ENCODE peak calls at places on chromosomes 7 and 10, in six cellular contexts. V is IMR-90, N is RWPE1, L is mucosa of descending colon, F is colonic mucosa, K is AG04449. H is an unnamed sample.

GRCh38 chr7:106071999-106072714 is 40.0 kb downstream of the SYPL1 start:
- DNase-seq in K (no peak), N (no peak), V (no peak), L (no peak), F (peak; percentile 70), H (peak; percentile 24)

GRCh38 chr7:55178292-55178862 is 159.6 kb downstream of the EGFR start:
- DNase-seq in V (no peak), L (no peak), F (no peak), N (no peak), K (no peak), H (no peak)

GRCh38 chr10:60733189-60733815 is 45.0 kb upstream of the CDK1 start:
- DNase-seq in F (peak; percentile 71), L (peak; percentile 75), N (peak; percentile 77), K (no peak), V (no peak), H (peak; percentile 4)

GRCh38 chr7:117137868-117138267 is 184.6 kb downstream of the ST7 start:
- DNase-seq in F (no peak), L (no peak), V (no peak), K (no peak), N (no peak), H (no peak)

GRCh38 chr10:97572214-97572989 is at the start of gene ANKRD2:
- DNase-seq in F (peak; percentile 73), N (peak; percentile 67), V (peak; percentile 79), K (no peak), L (peak; percentile 62), H (peak; percentile 83)

GRCh38 chr7:18693401-18693800 is 197.9 kb downstream of the HDAC9 start:
- DNase-seq in K (peak; percentile 77), F (no peak), N (peak; percentile 20), V (peak; percentile 89), L (no peak), H (peak; percentile 93)

GRCh38 chr7:150380463-150380862 is 1.3 kb downstream of the ZNF775 start:
- DNase-seq in N (no peak), L (no peak), V (no peak), F (no peak), K (no peak), H (no peak)

GRCh38 chr7:57216340-57216739 is 84.1 kb upstream of the ZNF479 start:
- DNase-seq in V (no peak), K (no peak), F (no peak), L (no peak), N (no peak), H (no peak)

GRCh38 chr10:116721991-116722392 is 20.4 kb downstream of the HSPA12A start:
- DNase-seq in L (no peak), N (no peak), V (peak; percentile 78), K (no peak), F (no peak), H (no peak)

GRCh38 chr10:16886032-16886431 is 68.8 kb upstream of the RSU1 start:
- DNase-seq in V (no peak), L (no peak), K (no peak), F (no peak), N (no peak), H (no peak)

GRCh38 chr7:33539198-33539597 is 366.1 kb upstream of the BMPER start:
- DNase-seq in N (no peak), L (no peak), V (no peak), K (no peak), F (no peak), H (no peak)

GRCh38 chr10:104680467-104681401 is 39.6 kb downstream of the SORCS3 start:
- DNase-seq in L (no peak), V (no peak), K (no peak), N (no peak), F (peak; percentile 18), H (peak; percentile 14)

GRCh38 chr10:7408494-7409044 is 2.3 kb downstream of the SFMBT2 start:
- DNase-seq in L (peak; percentile 66), F (peak; percentile 47), V (peak; percentile 17), N (peak; percentile 49), K (no peak), H (no peak)

GRCh38 chr7:157970744-157971143 is 616.9 kb downstream of the PTPRN2 start:
- DNase-seq in F (no peak), N (no peak), L (no peak), K (no peak), V (no peak), H (no peak)

GRCh38 chr7:68707958-68708357 is 890.3 kb upstream of the AUTS2 start:
- DNase-seq in N (no peak), F (no peak), K (no peak), V (no peak), L (no peak), H (no peak)

GRCh38 chr7:106807474-106807873 is 57.6 kb upstream of the PIK3CG start:
- DNase-seq in N (no peak), V (no peak), K (no peak), L (no peak), F (no peak), H (no peak)

GRCh38 chr7:124765401-124766352 is at the start of gene GPR37:
- DNase-seq in F (peak; percentile 74), L (peak; percentile 72), V (peak; percentile 93), K (no peak), N (peak; percentile 75), H (peak; percentile 51)

GRCh38 chr10:3364768-3365480 is 192.3 kb upstream of the PITRM1 start:
- DNase-seq in N (no peak), L (no peak), F (peak; percentile 52), K (no peak), V (no peak), H (no peak)

GRCh38 chr10:114172776-114173555 is 1.0 kb downstream of the CCDC186 start:
- DNase-seq in K (no peak), N (peak; percentile 18), V (no peak), L (no peak), F (no peak), H (peak; percentile 17)

GRCh38 chr7:130234078-130234477 is 26.4 kb downstream of the SSMEM1 start:
- DNase-seq in F (no peak), K (no peak), V (no peak), N (no peak), L (no peak), H (no peak)

GRCh38 chr10:36506696-36507477 is 618.5 kb upstream of the ANKRD30A start:
- DNase-seq in V (no peak), L (no peak), K (no peak), F (no peak), N (no peak), H (no peak)

GRCh38 chr10:100780324-100780723 is 34.9 kb downstream of the PAX2 start:
- DNase-seq in V (no peak), N (no peak), K (no peak), F (no peak), L (no peak), H (no peak)

GRCh38 chr10:100043796-100044195 is 34.0 kb upstream of the DNMBP start:
- DNase-seq in K (no peak), N (no peak), L (no peak), V (peak; percentile 40), F (no peak), H (peak; percentile 83)

GRCh38 chr7:151453326-151453791 is 13.4 kb upstream of the CRYGN start:
- DNase-seq in L (no peak), F (no peak), N (no peak), V (no peak), K (no peak), H (no peak)

GRCh38 chr7:104366390-104366789 is 38.0 kb downstream of the LHFPL3 start:
- DNase-seq in F (no peak), L (no peak), K (no peak), V (no peak), N (no peak), H (no peak)

GRCh38 chr7:47474937-47475879 is 106.7 kb downstream of the TNS3 start:
- DNase-seq in L (peak; percentile 93), K (peak; percentile 29), V (peak; percentile 96), N (peak; percentile 97), F (peak; percentile 93), H (peak; percentile 95)
- TF ChIP-seq CTCF in L (no peak), K (no peak), V (no peak), N (peak; percentile 41), F (no peak), H (peak; percentile 29)

GRCh38 chr10:6175329-6176055 is 27.2 kb upstream of the PFKFB3 start:
- DNase-seq in F (no peak), N (no peak), L (no peak), V (no peak), K (no peak), H (no peak)

GRCh38 chr10:6171891-6172354 is 30.8 kb upstream of the PFKFB3 start:
- DNase-seq in L (peak; percentile 72), N (no peak), V (peak; percentile 96), K (peak; percentile 63), F (peak; percentile 42), H (peak; percentile 83)

GRCh38 chr10:6174201-6174874 is 28.4 kb upstream of the PFKFB3 start:
- DNase-seq in V (no peak), F (no peak), N (no peak), K (no peak), L (no peak), H (no peak)

GRCh38 chr10:6170638-6171037 is 32.1 kb upstream of the PFKFB3 start:
- DNase-seq in F (peak; percentile 57), V (no peak), K (no peak), N (no peak), L (no peak), H (no peak)

GRCh38 chr10:6173203-6173602 is 29.5 kb upstream of the PFKFB3 start:
- DNase-seq in F (no peak), N (no peak), K (no peak), V (no peak), L (no peak), H (no peak)
- TF ChIP-seq CTCF in F (no peak), N (no peak), K (no peak), V (no peak), L (no peak), H (no peak)

GRCh38 chr10:72692057-72692891 is at the start of gene MCU:
- DNase-seq in N (peak; percentile 32), F (peak; percentile 98), K (no peak), L (peak; percentile 96), V (peak; percentile 37), H (peak; percentile 92)
- TF ChIP-seq CTCF in N (no peak), F (no peak), K (no peak), L (no peak), V (no peak), H (peak; percentile 3)

GRCh38 chr10:30586828-30587227 is 42.7 kb downstream of the LYZL2 start:
- DNase-seq in L (no peak), N (no peak), V (no peak), F (no peak), K (no peak), H (no peak)

GRCh38 chr10:30589441-30589840 is 40.1 kb downstream of the LYZL2 start:
- DNase-seq in V (no peak), N (no peak), K (no peak), F (no peak), L (no peak), H (no peak)

GRCh38 chr10:30591249-30591670 is 38.3 kb downstream of the LYZL2 start:
- DNase-seq in K (no peak), V (peak; percentile 53), N (peak; percentile 56), F (peak; percentile 56), L (no peak), H (peak; percentile 73)

GRCh38 chr10:30583778-30584415 is 45.7 kb downstream of the LYZL2 start:
- DNase-seq in K (no peak), N (peak; percentile 49), F (peak; percentile 86), L (peak; percentile 67), V (peak; percentile 77), H (peak; percentile 88)

DNA sequence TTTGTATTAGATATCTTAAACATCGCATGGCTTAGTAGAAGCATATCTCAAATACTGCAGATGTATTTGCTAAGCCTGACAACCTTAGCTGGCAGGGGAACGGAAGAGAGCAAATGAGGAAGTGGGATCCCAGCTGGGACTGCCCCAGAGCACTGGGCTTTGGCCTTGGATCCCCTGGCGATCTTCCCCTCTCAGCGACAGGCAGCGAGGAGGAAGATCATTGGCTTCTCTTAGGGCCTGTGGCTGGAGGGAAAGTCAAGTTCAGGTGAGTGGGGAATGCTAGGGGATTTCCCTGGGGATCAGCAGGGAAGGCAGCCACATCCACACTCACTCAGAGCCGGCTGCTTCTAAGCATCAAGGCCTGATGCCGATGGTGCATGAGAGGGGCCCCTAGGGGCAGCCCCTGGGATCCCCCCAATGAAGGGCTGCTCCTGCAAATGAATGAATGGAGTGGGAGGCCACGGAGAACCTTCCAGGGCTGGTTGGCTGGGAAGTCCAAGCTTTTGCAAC is 42.0 kb downstream of the LYZL2 start:
- DNase-seq in F (peak; percentile 65), L (peak; percentile 77), V (no peak), K (no peak), N (no peak), H (no peak)
- TF ChIP-seq CTCF in F (no peak), L (no peak), V (no peak), K (no peak), N (no peak), H (no peak)